ENCODE peak calls at places on chromosomes 3 and 15, in eight cellular contexts. G, T, O, J, K, F, E and Y are unnamed samples.

GRCh38 chr3:197029511-197030167 is at the start of gene MELTF:
- DNase-seq in O (peak; percentile 37), E (peak; percentile 68), K (peak; percentile 64), G (peak; percentile 79), T (no peak), J (no peak), F (peak; percentile 71), Y (peak; percentile 83)

GRCh38 chr3:59894425-59895146 is 844.8 kb upstream of the CFAP20DC start:
- DNase-seq in J (no peak), F (no peak), T (peak; percentile 7), G (no peak), E (no peak), O (no peak), K (no peak), Y (no peak)

GRCh38 chr3:24640330-24640877 is 145.8 kb upstream of the THRB start:
- DNase-seq in J (no peak), G (no peak), O (peak; percentile 2), K (peak; percentile 54), F (peak; percentile 21), E (no peak), T (no peak), Y (no peak)

GRCh38 chr3:16412192-16412808 is 101.2 kb downstream of the RFTN1 start:
- DNase-seq in T (no peak), K (no peak), O (no peak), F (no peak), G (no peak), E (no peak), J (no peak), Y (no peak)

GRCh38 chr15:67510597-67511225 is 10.2 kb upstream of the C15orf61 start:
- DNase-seq in G (no peak), T (no peak), O (peak; percentile 66), E (no peak), K (peak; percentile 66), J (no peak), F (peak; percentile 88), Y (peak; percentile 65)

GRCh38 chr15:72136170-72137051 is 18.2 kb downstream of the SENP8 start:
- DNase-seq in J (no peak), T (no peak), O (no peak), F (no peak), E (no peak), K (no peak), G (no peak), Y (no peak)

GRCh38 chr3:195768831-195769303 is 42.9 kb downstream of the MUC4 start:
- DNase-seq in J (no peak), F (peak; percentile 7), G (no peak), E (no peak), O (no peak), T (no peak), K (no peak), Y (no peak)

GRCh38 chr3:5013021-5013906 is 34.0 kb downstream of the BHLHE40 start:
- DNase-seq in T (no peak), O (peak; percentile 62), F (peak; percentile 49), E (no peak), G (no peak), J (no peak), K (peak; percentile 41), Y (peak; percentile 53)

GRCh38 chr3:12993623-12994356 is 79.4 kb downstream of the IQSEC1 start:
- DNase-seq in G (peak; percentile 78), K (no peak), J (no peak), O (no peak), F (peak; percentile 23), T (no peak), E (no peak), Y (peak; percentile 47)

GRCh38 chr3:66376568-66376967 is 124.3 kb downstream of the LRIG1 start:
- DNase-seq in K (peak; percentile 89), T (no peak), O (peak; percentile 70), E (no peak), J (peak; percentile 68), F (peak; percentile 79), G (no peak), Y (peak; percentile 68)

GRCh38 chr3:133459400-133459799 is 59.5 kb downstream of the BFSP2 start:
- DNase-seq in J (peak; percentile 42), K (peak; percentile 41), F (peak; percentile 69), G (no peak), T (no peak), E (no peak), O (no peak), Y (no peak)

GRCh38 chr3:21533047-21533446 is 218.0 kb downstream of the ZNF385D start:
- DNase-seq in G (no peak), K (no peak), J (no peak), F (no peak), T (no peak), O (no peak), E (peak; percentile 20), Y (no peak)

GRCh38 chr15:68818088-68818670 is 2.5 kb downstream of the ANP32A start:
- DNase-seq in K (peak; percentile 49), T (peak; percentile 41), E (peak; percentile 47), J (peak; percentile 66), F (peak; percentile 81), O (peak; percentile 51), G (peak; percentile 75), Y (peak; percentile 74)

GRCh38 chr3:132290833-132291232 is 26.4 kb upstream of the ACP3 start:
- DNase-seq in J (peak; percentile 36), G (no peak), E (peak; percentile 96), K (peak; percentile 40), O (peak; percentile 30), T (no peak), F (peak; percentile 49), Y (no peak)

GRCh38 chr3:123096701-123097100 is 29.9 kb downstream of the PDIA5 start:
- DNase-seq in J (no peak), K (peak; percentile 81), E (no peak), F (peak; percentile 36), O (peak; percentile 48), G (no peak), T (peak; percentile 83), Y (peak; percentile 45)

GRCh38 chr15:60423540-60423939 is 25.8 kb upstream of the ANXA2 start:
- DNase-seq in K (peak; percentile 90), F (peak; percentile 92), E (no peak), T (peak; percentile 32), O (peak; percentile 88), J (no peak), G (no peak), Y (peak; percentile 56)

GRCh38 chr15:64521726-64522164 is 61.4 kb downstream of the ZNF609 start:
- DNase-seq in J (peak; percentile 47), G (no peak), F (peak; percentile 69), K (peak; percentile 88), T (peak; percentile 86), E (peak; percentile 79), O (peak; percentile 55), Y (no peak)

GRCh38 chr15:68684476-68684875 is 105.7 kb downstream of the CORO2B start:
- DNase-seq in O (no peak), E (no peak), G (no peak), T (no peak), K (no peak), F (no peak), J (no peak), Y (no peak)

GRCh38 chr15:67137951-67138935 is 72.8 kb downstream of the SMAD3 start:
- DNase-seq in G (no peak), K (peak; percentile 48), O (no peak), J (no peak), F (no peak), E (no peak), T (peak; percentile 13), Y (no peak)

GRCh38 chr3:33074217-33075067 is 22.5 kb downstream of the GLB1 start:
- DNase-seq in E (peak; percentile 74), T (peak; percentile 53), G (peak; percentile 28), F (peak; percentile 73), O (peak; percentile 37), K (peak; percentile 77), J (peak; percentile 46), Y (peak; percentile 79)

GRCh38 chr3:19961960-19962359 is 15.1 kb downstream of the RAB5A start:
- DNase-seq in O (no peak), F (no peak), G (no peak), T (no peak), J (no peak), E (no peak), K (no peak), Y (no peak)